ENCODE peak calls at places on chromosomes 12 and 14, in four cellular contexts. One of them, this sample, is unnamed.
A peak's percentile ranks its signal among the peaks of the same experiment; 100 is the strongest.

GRCh38 chr12:84924956-84925355 is 12.4 kb upstream of the SLC6A15 start:
- DNase-seq in activated T-cell treated with anti-CD3 and anti-CD28 coated beads, Interleukin-2, amount 50 U/mL, for 72 hours: no peak
- DNase-seq in NAMALWA: no peak
- DNase-seq in mesendoderm: peak; percentile 41
- DNase-seq in this sample: no peak

GRCh38 chr14:101065696-101066694 is 162.5 kb upstream of the RTL1 start:
- DNase-seq in activated T-cell treated with anti-CD3 and anti-CD28 coated beads, Interleukin-2, amount 50 U/mL, for 72 hours: no peak
- DNase-seq in NAMALWA: no peak
- DNase-seq in mesendoderm: no peak
- DNase-seq in this sample: peak; percentile 20

GRCh38 chr14:61461808-61462275 is 140.5 kb downstream of the PRKCH start:
- DNase-seq in activated T-cell treated with anti-CD3 and anti-CD28 coated beads, Interleukin-2, amount 50 U/mL, for 72 hours: peak; percentile 33
- DNase-seq in NAMALWA: peak; percentile 67
- DNase-seq in mesendoderm: peak; percentile 71
- DNase-seq in this sample: peak; percentile 65

GRCh38 chr14:44463386-44464004 is 43.6 kb downstream of the FSCB start:
- DNase-seq in activated T-cell treated with anti-CD3 and anti-CD28 coated beads, Interleukin-2, amount 50 U/mL, for 72 hours: no peak
- DNase-seq in NAMALWA: no peak
- DNase-seq in mesendoderm: no peak
- DNase-seq in this sample: no peak

GRCh38 chr14:26687438-26687837 is 89.6 kb upstream of the NOVA1 start:
- DNase-seq in activated T-cell treated with anti-CD3 and anti-CD28 coated beads, Interleukin-2, amount 50 U/mL, for 72 hours: no peak
- DNase-seq in NAMALWA: no peak
- DNase-seq in mesendoderm: no peak
- DNase-seq in this sample: no peak

GRCh38 chr14:70713096-70713875 is 71.6 kb downstream of the TTC9 start:
- DNase-seq in activated T-cell treated with anti-CD3 and anti-CD28 coated beads, Interleukin-2, amount 50 U/mL, for 72 hours: no peak
- DNase-seq in NAMALWA: no peak
- DNase-seq in mesendoderm: peak; percentile 37
- DNase-seq in this sample: no peak

GRCh38 chr12:104420868-104421267 is 35.9 kb upstream of the CHST11 start:
- DNase-seq in activated T-cell treated with anti-CD3 and anti-CD28 coated beads, Interleukin-2, amount 50 U/mL, for 72 hours: peak; percentile 34
- DNase-seq in NAMALWA: no peak
- DNase-seq in mesendoderm: no peak
- DNase-seq in this sample: no peak

GRCh38 chr12:95959107-95959506 is 16.0 kb downstream of the AMDHD1 start:
- DNase-seq in activated T-cell treated with anti-CD3 and anti-CD28 coated beads, Interleukin-2, amount 50 U/mL, for 72 hours: no peak
- DNase-seq in NAMALWA: peak; percentile 54
- DNase-seq in mesendoderm: peak; percentile 54
- DNase-seq in this sample: peak; percentile 66

GRCh38 chr12:31588976-31589375 is 2.0 kb downstream of the DENND5B start:
- DNase-seq in activated T-cell treated with anti-CD3 and anti-CD28 coated beads, Interleukin-2, amount 50 U/mL, for 72 hours: no peak
- DNase-seq in NAMALWA: no peak
- DNase-seq in mesendoderm: no peak
- DNase-seq in this sample: no peak

GRCh38 chr12:47686645-47687240 is 19.1 kb downstream of the RPAP3 start:
- DNase-seq in activated T-cell treated with anti-CD3 and anti-CD28 coated beads, Interleukin-2, amount 50 U/mL, for 72 hours: peak; percentile 28
- DNase-seq in NAMALWA: peak; percentile 54
- DNase-seq in mesendoderm: peak; percentile 42
- DNase-seq in this sample: no peak

GRCh38 chr12:58963844-58964243 is 43.5 kb upstream of the LRIG3 start:
- DNase-seq in activated T-cell treated with anti-CD3 and anti-CD28 coated beads, Interleukin-2, amount 50 U/mL, for 72 hours: no peak
- DNase-seq in NAMALWA: no peak
- DNase-seq in mesendoderm: no peak
- DNase-seq in this sample: no peak

GRCh38 chr14:60655114-60655897 is 6.0 kb upstream of the SIX1 start:
- DNase-seq in activated T-cell treated with anti-CD3 and anti-CD28 coated beads, Interleukin-2, amount 50 U/mL, for 72 hours: no peak
- DNase-seq in NAMALWA: no peak
- DNase-seq in mesendoderm: peak; percentile 63
- DNase-seq in this sample: peak; percentile 74

GRCh38 chr12:76010732-76011458 is 20.7 kb downstream of the PHLDA1 start:
- DNase-seq in activated T-cell treated with anti-CD3 and anti-CD28 coated beads, Interleukin-2, amount 50 U/mL, for 72 hours: no peak
- DNase-seq in NAMALWA: no peak
- DNase-seq in mesendoderm: peak; percentile 92
- DNase-seq in this sample: peak; percentile 82

GRCh38 chr12:2311001-2311778 is 258.4 kb downstream of the CACNA1C start:
- DNase-seq in activated T-cell treated with anti-CD3 and anti-CD28 coated beads, Interleukin-2, amount 50 U/mL, for 72 hours: no peak
- DNase-seq in NAMALWA: no peak
- DNase-seq in mesendoderm: no peak
- DNase-seq in this sample: no peak

GRCh38 chr12:122659579-122659978 is 43.6 kb downstream of the HCAR2 start:
- DNase-seq in activated T-cell treated with anti-CD3 and anti-CD28 coated beads, Interleukin-2, amount 50 U/mL, for 72 hours: no peak
- DNase-seq in NAMALWA: no peak
- DNase-seq in mesendoderm: no peak
- DNase-seq in this sample: no peak

GRCh38 chr14:90397401-90398314 is 829 bp downstream of the CALM1 start:
- DNase-seq in activated T-cell treated with anti-CD3 and anti-CD28 coated beads, Interleukin-2, amount 50 U/mL, for 72 hours: peak; percentile 72
- DNase-seq in NAMALWA: peak; percentile 78
- DNase-seq in mesendoderm: peak; percentile 57
- DNase-seq in this sample: peak; percentile 82

GRCh38 chr12:69985656-69986055 is 160.6 kb downstream of the MYRFL start:
- DNase-seq in activated T-cell treated with anti-CD3 and anti-CD28 coated beads, Interleukin-2, amount 50 U/mL, for 72 hours: no peak
- DNase-seq in NAMALWA: peak; percentile 53
- DNase-seq in mesendoderm: peak; percentile 57
- DNase-seq in this sample: peak; percentile 91

GRCh38 chr12:119901670-119902069 is 24.6 kb upstream of the CIT start:
- DNase-seq in activated T-cell treated with anti-CD3 and anti-CD28 coated beads, Interleukin-2, amount 50 U/mL, for 72 hours: no peak
- DNase-seq in NAMALWA: no peak
- DNase-seq in mesendoderm: no peak
- DNase-seq in this sample: no peak

GRCh38 chr12:65999564-66000280 is 130.8 kb downstream of the LLPH start:
- DNase-seq in activated T-cell treated with anti-CD3 and anti-CD28 coated beads, Interleukin-2, amount 50 U/mL, for 72 hours: no peak
- DNase-seq in NAMALWA: no peak
- DNase-seq in mesendoderm: no peak
- DNase-seq in this sample: no peak

GRCh38 chr12:57092529-57092862 is 3.6 kb downstream of the NAB2 start:
- DNase-seq in activated T-cell treated with anti-CD3 and anti-CD28 coated beads, Interleukin-2, amount 50 U/mL, for 72 hours: no peak
- DNase-seq in NAMALWA: no peak
- DNase-seq in mesendoderm: no peak
- DNase-seq in this sample: no peak

GRCh38 chr14:71586131-71586893 is 345.9 kb upstream of the RGS6 start:
- DNase-seq in activated T-cell treated with anti-CD3 and anti-CD28 coated beads, Interleukin-2, amount 50 U/mL, for 72 hours: no peak
- DNase-seq in NAMALWA: no peak
- DNase-seq in mesendoderm: peak; percentile 25
- DNase-seq in this sample: no peak

This sample was measured in endodermal cell.